ENCODE peak calls at places on chromosome 2, in six cellular contexts. One of them, this sample, is unnamed.
A peak's percentile ranks its signal among the peaks of the same experiment; 100 is the strongest.

GRCh38 chr2:240141736-240142135 is 1.3 kb upstream of the OTOS start:
- DNase-seq in adrenal gland: no peak
- DNase-seq in Peyer's patch: peak; percentile 20
- DNase-seq in A549: no peak
- DNase-seq in testis: no peak
- DNase-seq in heart left ventricle: peak; percentile 31
- DNase-seq in this sample: no peak

GRCh38 chr2:15925819-15926218 is 14.5 kb upstream of the MYCN start:
- DNase-seq in adrenal gland: no peak
- DNase-seq in Peyer's patch: no peak
- DNase-seq in A549: no peak
- DNase-seq in testis: no peak
- DNase-seq in heart left ventricle: no peak
- DNase-seq in this sample: no peak

GRCh38 chr2:164574931-164575330 is 46.4 kb downstream of the GRB14 start:
- DNase-seq in adrenal gland: no peak
- DNase-seq in Peyer's patch: no peak
- DNase-seq in A549: no peak
- DNase-seq in testis: no peak
- DNase-seq in heart left ventricle: no peak
- DNase-seq in this sample: no peak

GRCh38 chr2:18500333-18500732 is 60.1 kb downstream of the RDH14 start:
- DNase-seq in adrenal gland: no peak
- DNase-seq in Peyer's patch: no peak
- DNase-seq in A549: no peak
- DNase-seq in testis: no peak
- DNase-seq in heart left ventricle: no peak
- DNase-seq in this sample: no peak

GRCh38 chr2:71492112-71492511 is 38.8 kb downstream of the DYSF start:
- DNase-seq in adrenal gland: no peak
- DNase-seq in Peyer's patch: no peak
- DNase-seq in A549: no peak
- DNase-seq in testis: no peak
- DNase-seq in heart left ventricle: no peak
- DNase-seq in this sample: peak; percentile 68

GRCh38 chr2:222938327-222938726 is 77.5 kb downstream of the ACSL3 start:
- DNase-seq in adrenal gland: no peak
- DNase-seq in Peyer's patch: no peak
- DNase-seq in A549: peak; percentile 23
- DNase-seq in testis: no peak
- DNase-seq in heart left ventricle: no peak
- DNase-seq in this sample: no peak

GRCh38 chr2:229348135-229348534 is 77.0 kb upstream of the PID1 start:
- DNase-seq in adrenal gland: no peak
- DNase-seq in Peyer's patch: no peak
- DNase-seq in A549: peak; percentile 7
- DNase-seq in testis: no peak
- DNase-seq in heart left ventricle: no peak
- DNase-seq in this sample: no peak

GRCh38 chr2:219684721-219685689 is 57.6 kb downstream of the SLC4A3 start:
- DNase-seq in adrenal gland: peak; percentile 56
- DNase-seq in Peyer's patch: peak; percentile 64
- DNase-seq in A549: no peak
- DNase-seq in testis: peak; percentile 80
- DNase-seq in heart left ventricle: peak; percentile 66
- DNase-seq in this sample: peak; percentile 83

GRCh38 chr2:171088057-171088834 is 72.4 kb downstream of the TLK1 start:
- DNase-seq in adrenal gland: no peak
- DNase-seq in Peyer's patch: no peak
- DNase-seq in A549: no peak
- DNase-seq in testis: no peak
- DNase-seq in heart left ventricle: no peak
- DNase-seq in this sample: no peak

GRCh38 chr2:240951045-240951594 is 45.0 kb downstream of the CROCC2 start:
- DNase-seq in adrenal gland: no peak
- DNase-seq in Peyer's patch: no peak
- DNase-seq in A549: no peak
- DNase-seq in testis: no peak
- DNase-seq in heart left ventricle: no peak
- DNase-seq in this sample: no peak

GRCh38 chr2:218291934-218292699 is at the start of gene TMBIM1:
- DNase-seq in adrenal gland: peak; percentile 76
- DNase-seq in Peyer's patch: peak; percentile 89
- DNase-seq in A549: peak; percentile 69
- DNase-seq in testis: peak; percentile 85
- DNase-seq in heart left ventricle: peak; percentile 92
- DNase-seq in this sample: peak; percentile 91

GRCh38 chr2:119659601-119660342 is 19.2 kb upstream of the TMEM177 start:
- DNase-seq in adrenal gland: peak; percentile 70
- DNase-seq in Peyer's patch: no peak
- DNase-seq in A549: peak; percentile 39
- DNase-seq in testis: peak; percentile 60
- DNase-seq in heart left ventricle: no peak
- DNase-seq in this sample: no peak

GRCh38 chr2:197028230-197028629 is 101.7 kb upstream of the PGAP1 start:
- DNase-seq in adrenal gland: no peak
- DNase-seq in Peyer's patch: no peak
- DNase-seq in A549: peak; percentile 71
- DNase-seq in testis: no peak
- DNase-seq in heart left ventricle: no peak
- DNase-seq in this sample: no peak

GRCh38 chr2:2673406-2673805 is 342.3 kb upstream of the MYT1L start:
- DNase-seq in adrenal gland: no peak
- DNase-seq in Peyer's patch: no peak
- DNase-seq in A549: no peak
- DNase-seq in testis: no peak
- DNase-seq in heart left ventricle: no peak
- DNase-seq in this sample: no peak

GRCh38 chr2:26816893-26817292 is 31.0 kb downstream of the CENPA start:
- DNase-seq in adrenal gland: no peak
- DNase-seq in Peyer's patch: no peak
- DNase-seq in A549: no peak
- DNase-seq in testis: no peak
- DNase-seq in heart left ventricle: no peak
- DNase-seq in this sample: no peak

DNA sequence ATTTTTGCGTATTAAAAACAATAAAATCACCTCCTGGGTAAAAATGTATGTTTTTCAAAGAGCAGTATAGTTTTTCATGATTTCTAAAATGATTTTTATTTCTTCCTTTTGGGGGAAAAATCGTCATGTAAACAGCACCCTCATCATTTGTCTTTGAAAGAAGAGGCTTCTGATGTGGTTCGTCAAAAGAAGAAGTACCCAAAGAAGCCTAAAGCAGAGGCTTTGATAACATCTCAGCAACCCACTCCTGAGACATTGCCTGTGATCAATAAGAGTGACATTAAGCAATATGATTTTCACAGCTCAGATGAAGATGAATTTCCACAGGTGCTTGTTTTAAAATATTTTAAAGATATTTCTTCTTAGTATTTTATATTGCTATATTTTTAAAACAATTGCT is 110.2 kb upstream of the KIF5C start:
- DNase-seq in adrenal gland: no peak
- DNase-seq in Peyer's patch: no peak
- DNase-seq in A549: no peak
- DNase-seq in testis: no peak
- DNase-seq in heart left ventricle: no peak
- DNase-seq in this sample: no peak
- H3K4me3 ChIP-seq in adrenal gland: no peak overlapping the region
- H3K4me3 ChIP-seq in Peyer's patch: no peak overlapping the region
- H3K4me3 ChIP-seq in A549: no peak overlapping the region
- H3K4me3 ChIP-seq in testis: no peak overlapping the region
- H3K4me3 ChIP-seq in heart left ventricle: no peak overlapping the region
- H3K4me3 ChIP-seq in this sample: no peak overlapping the region

DNA sequence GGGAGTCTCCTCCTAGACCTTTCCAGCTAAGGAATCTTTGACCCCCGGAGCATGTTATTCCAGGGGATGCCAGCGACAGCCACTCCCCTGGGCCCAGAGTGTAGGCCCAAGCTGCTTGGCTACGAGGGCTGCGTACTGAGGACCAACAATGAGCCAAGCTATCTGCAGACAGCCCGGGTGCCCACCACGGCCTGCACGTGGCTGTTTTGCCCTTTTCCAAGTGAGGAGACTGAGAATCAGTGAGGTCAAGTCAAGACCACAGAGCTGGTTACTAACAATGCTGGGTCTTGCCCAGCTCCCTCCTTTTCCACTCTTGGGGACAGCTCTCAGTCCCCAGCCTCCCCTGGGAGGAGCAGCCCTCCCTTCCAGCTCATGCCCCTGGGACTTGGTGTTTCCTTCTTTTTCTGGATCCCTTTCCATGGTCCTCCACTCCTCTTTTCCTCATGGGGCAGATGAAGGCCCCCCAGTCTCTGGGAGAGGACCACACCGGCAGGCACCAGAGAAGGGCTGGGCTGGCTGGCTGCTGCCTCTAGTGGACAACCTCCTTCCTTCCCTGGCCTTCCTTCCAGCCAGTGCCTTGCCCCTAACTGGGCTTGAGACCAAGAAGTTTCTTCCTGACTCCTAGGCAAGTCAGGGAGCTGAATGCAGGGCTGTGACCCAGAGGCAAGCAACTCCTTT is 550 bp upstream of the MALL start:
- DNase-seq in adrenal gland: peak; percentile 52
- DNase-seq in Peyer's patch: no peak
- DNase-seq in A549: peak; percentile 83
- DNase-seq in testis: peak; percentile 55
- DNase-seq in heart left ventricle: peak; percentile 70
- DNase-seq in this sample: no peak
- TF ChIP-seq CTCF in adrenal gland: peak; percentile 49
- TF ChIP-seq CTCF in Peyer's patch: peak; percentile 68
- TF ChIP-seq CTCF in A549: peak; percentile 65
- TF ChIP-seq CTCF in testis: no peak
- TF ChIP-seq CTCF in heart left ventricle: peak; percentile 44
- TF ChIP-seq CTCF in this sample: no peak

GRCh38 chr2:20642026-20642971 is 8.6 kb downstream of the HS1BP3 start:
- DNase-seq in adrenal gland: peak; percentile 91
- DNase-seq in Peyer's patch: peak; percentile 83
- DNase-seq in A549: peak; percentile 69
- DNase-seq in testis: peak; percentile 86
- DNase-seq in heart left ventricle: peak; percentile 89
- DNase-seq in this sample: peak; percentile 93
- TF ChIP-seq POLR2A in adrenal gland: no peak
- TF ChIP-seq POLR2A in Peyer's patch: no peak
- TF ChIP-seq POLR2A in A549: no peak
- TF ChIP-seq POLR2A in testis: no peak
- TF ChIP-seq POLR2A in heart left ventricle: peak; percentile 15
- TF ChIP-seq POLR2A in this sample: no peak

GRCh38 chr2:226540204-226540994 is 259.2 kb downstream of the IRS1 start:
- DNase-seq in adrenal gland: no peak
- DNase-seq in Peyer's patch: no peak
- DNase-seq in A549: no peak
- DNase-seq in testis: no peak
- DNase-seq in heart left ventricle: no peak
- DNase-seq in this sample: no peak
- H3K4me3 ChIP-seq in adrenal gland: no peak overlapping the region
- H3K4me3 ChIP-seq in Peyer's patch: no peak overlapping the region
- H3K4me3 ChIP-seq in A549: no peak overlapping the region
- H3K4me3 ChIP-seq in testis: no peak overlapping the region
- H3K4me3 ChIP-seq in heart left ventricle: no peak overlapping the region
- H3K4me3 ChIP-seq in this sample: no peak overlapping the region

DNA sequence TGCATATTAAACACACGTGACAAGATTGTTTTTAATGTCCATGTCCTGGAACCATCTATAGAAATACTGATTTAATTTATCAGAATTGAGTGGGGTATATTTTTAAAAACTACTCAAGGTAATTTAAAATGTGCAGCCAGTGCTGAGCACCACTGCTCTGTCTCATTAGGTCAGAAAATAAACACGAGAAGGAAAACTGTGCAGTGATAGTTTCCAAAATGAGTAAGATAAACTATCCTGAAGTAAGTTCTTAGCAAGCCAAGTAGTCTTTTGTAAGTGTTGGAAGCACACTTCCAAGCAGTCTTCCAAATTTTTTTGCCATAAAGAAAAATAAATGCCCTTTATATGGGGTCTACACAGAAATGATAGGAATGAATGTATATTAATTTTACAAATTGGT is 93.8 kb upstream of the DNAJC10 start:
- DNase-seq in adrenal gland: no peak
- DNase-seq in Peyer's patch: no peak
- DNase-seq in A549: no peak
- DNase-seq in testis: no peak
- DNase-seq in heart left ventricle: no peak
- DNase-seq in this sample: no peak
- TF ChIP-seq CTCF in adrenal gland: no peak
- TF ChIP-seq CTCF in Peyer's patch: no peak
- TF ChIP-seq CTCF in A549: no peak
- TF ChIP-seq CTCF in testis: no peak
- TF ChIP-seq CTCF in heart left ventricle: no peak
- TF ChIP-seq CTCF in this sample: no peak

DNA sequence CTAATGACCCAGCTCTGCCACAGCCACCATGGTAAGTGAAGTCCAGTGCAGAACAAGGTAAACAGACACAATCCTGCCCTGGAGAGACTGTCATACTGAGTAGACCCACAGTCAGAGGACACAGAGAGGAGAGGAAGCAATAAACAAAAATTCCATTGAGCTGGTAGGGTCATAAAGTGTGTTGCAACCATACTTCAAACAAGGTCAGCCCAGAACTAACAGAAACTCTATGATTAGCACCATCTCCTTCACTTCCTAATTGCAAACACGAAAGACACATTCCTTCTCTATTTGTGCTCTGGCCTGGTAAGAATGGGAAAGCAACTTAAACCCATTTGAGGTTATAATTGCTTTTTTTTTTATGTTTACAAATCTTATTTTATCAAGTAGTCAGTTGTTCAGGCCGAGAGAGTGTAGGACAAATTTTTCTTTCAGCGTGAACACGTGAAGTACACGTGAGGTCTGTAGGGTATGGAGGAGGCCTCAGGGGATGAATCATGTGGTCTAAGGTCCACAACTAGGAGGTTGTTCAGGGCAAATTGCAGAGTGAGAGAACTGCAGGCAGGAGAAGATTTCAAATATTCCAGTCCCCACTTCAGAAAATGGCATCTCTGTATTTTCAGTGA is 71.4 kb upstream of the GLS start:
- DNase-seq in adrenal gland: no peak
- DNase-seq in Peyer's patch: no peak
- DNase-seq in A549: no peak
- DNase-seq in testis: no peak
- DNase-seq in heart left ventricle: no peak
- DNase-seq in this sample: no peak
- TF ChIP-seq POLR2A in adrenal gland: no peak
- TF ChIP-seq POLR2A in Peyer's patch: no peak
- TF ChIP-seq POLR2A in A549: no peak
- TF ChIP-seq POLR2A in testis: no peak
- TF ChIP-seq POLR2A in heart left ventricle: no peak
- TF ChIP-seq POLR2A in this sample: no peak

GRCh38 chr2:74037379-74037860 is 52.7 kb downstream of the TET3 start:
- DNase-seq in adrenal gland: no peak
- DNase-seq in Peyer's patch: no peak
- DNase-seq in A549: no peak
- DNase-seq in testis: no peak
- DNase-seq in heart left ventricle: no peak
- DNase-seq in this sample: no peak
- H3K4me3 ChIP-seq in adrenal gland: no peak overlapping the region
- H3K4me3 ChIP-seq in Peyer's patch: no peak overlapping the region
- H3K4me3 ChIP-seq in A549: no peak overlapping the region
- H3K4me3 ChIP-seq in testis: no peak overlapping the region
- H3K4me3 ChIP-seq in heart left ventricle: no peak overlapping the region
- H3K4me3 ChIP-seq in this sample: no peak overlapping the region

This sample was measured in sigmoid colon.